ENCODE peak calls at places on chromosomes 5 and 9, in five cellular contexts. I, S, X, J and U are unnamed samples.

GRCh38 chr5:180090769-180091546 is 19.4 kb upstream of the RNF130 start:
- DNase-seq in I (peak; percentile 48), S (no peak), X (peak; percentile 63), J (peak; percentile 89), U (no peak)

GRCh38 chr5:57037355-57037754 is 85.4 kb upstream of the MIER3 start:
- DNase-seq in I (no peak), S (no peak), X (no peak), J (peak; percentile 68), U (no peak)

GRCh38 chr9:128056086-128056485 is 11.0 kb downstream of the NAIF1 start:
- DNase-seq in I (no peak), S (peak; percentile 57), X (no peak), J (no peak), U (no peak)

GRCh38 chr5:115179068-115179958 is 9.6 kb upstream of the TRIM36 start:
- DNase-seq in I (no peak), S (peak; percentile 24), X (peak; percentile 38), J (peak; percentile 69), U (no peak)

GRCh38 chr9:114047717-114048116 is 30.4 kb downstream of the AMBP start:
- DNase-seq in I (no peak), S (no peak), X (no peak), J (peak; percentile 65), U (no peak)

GRCh38 chr9:108552459-108553040 is 303.2 kb downstream of the ACTL7B start:
- DNase-seq in I (no peak), S (no peak), X (peak; percentile 27), J (no peak), U (peak; percentile 89)

GRCh38 chr5:115601709-115602584 is at the start of gene TICAM2:
- DNase-seq in I (peak; percentile 65), S (peak; percentile 59), X (peak; percentile 76), J (peak; percentile 84), U (peak; percentile 61)

GRCh38 chr5:139961435-139962157 is 81.5 kb downstream of the NRG2 start:
- DNase-seq in I (peak; percentile 23), S (no peak), X (no peak), J (no peak), U (peak; percentile 27)

GRCh38 chr5:36442352-36442751 is 140.7 kb upstream of the RANBP3L start:
- DNase-seq in I (no peak), S (no peak), X (no peak), J (no peak), U (peak; percentile 80)

GRCh38 chr5:170341545-170341944 is 44.0 kb upstream of the LCP2 start:
- DNase-seq in I (no peak), S (no peak), X (no peak), J (no peak), U (no peak)

GRCh38 chr9:72444436-72444835 is 77.0 kb upstream of the TMC1 start:
- DNase-seq in I (no peak), S (no peak), X (no peak), J (no peak), U (no peak)

GRCh38 chr5:154236459-154237375 is 46.2 kb downstream of the GALNT10 start:
- DNase-seq in I (no peak), S (no peak), X (no peak), J (peak; percentile 19), U (no peak)

GRCh38 chr9:100277166-100277979 is 75.4 kb downstream of the TEX10 start:
- DNase-seq in I (no peak), S (no peak), X (no peak), J (no peak), U (no peak)

GRCh38 chr5:53997736-53998627 is 312.4 kb downstream of the ARL15 start:
- DNase-seq in I (no peak), S (no peak), X (no peak), J (peak; percentile 71), U (no peak)

GRCh38 chr9:22416692-22417060 is 29.9 kb upstream of the DMRTA1 start:
- DNase-seq in I (no peak), S (no peak), X (no peak), J (peak; percentile 2), U (no peak)

GRCh38 chr5:56861893-56862485 is 46.6 kb downstream of the MAP3K1 start:
- DNase-seq in I (no peak), S (no peak), X (no peak), J (no peak), U (no peak)

GRCh38 chr5:9207820-9208418 is 338.0 kb downstream of the SEMA5A start:
- DNase-seq in I (no peak), S (no peak), X (no peak), J (peak; percentile 64), U (no peak)

GRCh38 chr5:140041492-140042421 is 1.3 kb downstream of the NRG2 start:
- DNase-seq in I (no peak), S (peak; percentile 68), X (peak; percentile 28), J (peak; percentile 53), U (peak; percentile 82)

GRCh38 chr5:142845402-142845901 is 75.3 kb downstream of the ARHGAP26 start:
- DNase-seq in I (peak; percentile 58), S (no peak), X (no peak), J (no peak), U (no peak)

GRCh38 chr9:97703437-97704326 is 6.5 kb upstream of the XPA start:
- DNase-seq in I (no peak), S (peak; percentile 28), X (no peak), J (no peak), U (no peak)

GRCh38 chr5:101915559-101915958 is 380.5 kb downstream of the SLCO4C1 start:
- DNase-seq in I (no peak), S (no peak), X (no peak), J (peak; percentile 15), U (no peak)

GRCh38 chr9:14529047-14529446 is 164.2 kb downstream of the ZDHHC21 start:
- DNase-seq in I (no peak), S (no peak), X (no peak), J (no peak), U (no peak)

GRCh38 chr5:165393839-165394238 is 1888.4 kb downstream of the MAT2B start:
- DNase-seq in I (no peak), S (no peak), X (no peak), J (no peak), U (no peak)

GRCh38 chr5:7728076-7728475 is 122.9 kb downstream of the CFAP90 start:
- DNase-seq in I (no peak), S (no peak), X (no peak), J (no peak), U (no peak)

GRCh38 chr5:16128944-16129343 is 50.6 kb downstream of the MARCHF11 start:
- DNase-seq in I (no peak), S (no peak), X (no peak), J (no peak), U (no peak)

GRCh38 chr9:133708770-133709611 is 29.2 kb downstream of the SARDH start:
- DNase-seq in I (peak; percentile 72), S (peak; percentile 14), X (peak; percentile 17), J (no peak), U (peak; percentile 67)

GRCh38 chr9:131773911-131774379 is 34.1 kb upstream of the RAPGEF1 start:
- DNase-seq in I (peak; percentile 56), S (peak; percentile 20), X (no peak), J (peak; percentile 69), U (no peak)

GRCh38 chr9:79020266-79020665 is 551.5 kb upstream of the TLE4 start:
- DNase-seq in I (no peak), S (no peak), X (no peak), J (no peak), U (no peak)

GRCh38 chr9:79023134-79023577 is 548.6 kb upstream of the TLE4 start:
- DNase-seq in I (no peak), S (no peak), X (no peak), J (no peak), U (no peak)

GRCh38 chr9:79015951-79016350 is 555.8 kb upstream of the TLE4 start:
- DNase-seq in I (no peak), S (no peak), X (no peak), J (no peak), U (no peak)

GRCh38 chr9:79026311-79026710 is 545.5 kb upstream of the TLE4 start:
- DNase-seq in I (no peak), S (no peak), X (no peak), J (no peak), U (peak; percentile 80)

GRCh38 chr9:79021084-79021483 is 550.7 kb upstream of the TLE4 start:
- DNase-seq in I (no peak), S (no peak), X (no peak), J (no peak), U (no peak)
- TF ChIP-seq CTCF in I (no peak), S (no peak), X (no peak), J (no peak), U (no peak)

GRCh38 chr9:134730011-134730760 is 88.6 kb downstream of the COL5A1 start:
- DNase-seq in I (no peak), S (peak; percentile 67), X (no peak), J (no peak), U (no peak)

GRCh38 chr9:134730761-134731496 is 89.3 kb downstream of the COL5A1 start:
- DNase-seq in I (no peak), S (no peak), X (no peak), J (no peak), U (no peak)

GRCh38 chr9:134733480-134734232 is 92.1 kb downstream of the COL5A1 start:
- DNase-seq in I (no peak), S (no peak), X (no peak), J (no peak), U (no peak)

GRCh38 chr9:134732392-134733110 is 90.9 kb downstream of the COL5A1 start:
- DNase-seq in I (no peak), S (peak; percentile 68), X (no peak), J (no peak), U (no peak)

GRCh38 chr9:134731497-134732391 is 90.1 kb downstream of the COL5A1 start:
- DNase-seq in I (no peak), S (no peak), X (no peak), J (no peak), U (no peak)
- H3K27ac ChIP-seq in I (no peak overlapping the region), S (peak overlapping the region; percentile 70), X (no peak overlapping the region), J (no peak overlapping the region), U (no peak overlapping the region)

DNA sequence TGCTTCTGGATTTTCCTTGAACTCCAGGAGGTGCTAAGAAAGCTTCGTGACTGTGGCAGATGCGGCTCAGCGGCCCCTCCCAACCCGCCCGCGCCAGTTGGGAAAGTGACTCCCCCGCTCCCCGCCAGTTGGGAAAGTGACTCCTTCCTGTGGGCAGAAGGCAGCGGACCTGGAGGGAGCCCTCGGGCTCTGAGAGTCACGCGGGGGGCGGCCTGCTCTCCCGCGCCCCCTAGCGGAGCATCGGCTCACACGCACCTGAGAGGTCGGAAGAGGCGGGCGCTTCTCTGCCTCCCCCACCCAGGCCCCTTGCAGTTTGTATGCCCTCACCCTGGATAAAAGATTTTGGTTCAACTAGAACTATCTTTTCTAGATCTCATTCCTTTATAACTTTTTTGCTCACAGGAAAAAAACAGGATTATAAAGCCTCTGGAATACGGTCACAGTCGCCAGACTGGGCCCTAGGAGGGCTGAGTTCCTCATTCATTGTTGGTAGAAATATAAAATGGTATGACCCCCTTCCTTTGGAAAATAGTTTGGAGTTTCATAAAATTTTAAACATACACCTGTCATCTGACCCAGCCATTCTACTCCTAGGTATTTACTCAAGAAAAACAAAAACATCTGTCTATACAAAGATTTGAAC is 82.2 kb downstream of the HSD17B3 start:
- DNase-seq in I (peak; percentile 70), S (peak; percentile 73), X (peak; percentile 48), J (peak; percentile 71), U (no peak)
- TF ChIP-seq CTCF in I (peak; percentile 68), S (peak; percentile 63), X (peak; percentile 58), J (peak; percentile 88), U (peak; percentile 65)

DNA sequence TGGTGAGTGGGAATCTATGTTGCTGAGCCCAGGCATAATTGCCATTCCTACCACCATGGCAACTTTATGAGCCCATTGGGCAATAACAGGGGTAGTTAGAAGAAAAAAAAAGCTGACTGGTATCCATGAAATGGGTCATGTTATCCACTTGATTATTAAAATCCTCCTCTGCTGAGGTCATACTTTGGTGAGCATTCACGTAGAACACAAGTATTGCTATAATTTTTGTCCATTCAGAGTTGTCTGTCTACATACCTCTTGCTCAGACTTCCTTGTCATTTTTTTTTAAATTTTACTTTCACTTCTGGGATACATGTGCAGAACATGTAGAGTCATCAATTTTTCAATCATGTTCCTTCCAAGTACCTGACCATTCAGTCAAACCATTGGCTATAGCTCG is 780.8 kb upstream of the ARRDC3 start:
- DNase-seq in I (no peak), S (no peak), X (no peak), J (no peak), U (no peak)
- H3K27ac ChIP-seq in I (no peak overlapping the region), S (no peak overlapping the region), X (no peak overlapping the region), J (no peak overlapping the region), U (no peak overlapping the region)